ENCODE peak calls at places on chromosomes 2 and 18, in seven cellular contexts. M is iPS DF 19.7; E is thoracic aorta; F is stimulated activated CD4-positive, alpha-beta T cell treated with anti-CD3 and anti-CD28 coated beads, Interleukin-1b, Interleukin-23, amount 100 ng/mL, for 4 hours; Q is HuH-7; P is OCI-LY7; L is endothelial cell. K is an unnamed sample.

GRCh38 chr2:111633643-111634042 is 250.3 kb downstream of the ANAPC1 start:
- DNase-seq in M (no peak), E (no peak), F (no peak), Q (no peak), P (no peak), L (no peak), K (no peak)

GRCh38 chr2:170162261-170162612 is 15.7 kb upstream of the MYO3B start:
- DNase-seq in M (no peak), E (no peak), F (no peak), Q (no peak), P (no peak), L (no peak), K (no peak)

GRCh38 chr2:76998713-76999112 is 523.5 kb downstream of the LRRTM4 start:
- DNase-seq in M (no peak), E (no peak), F (no peak), Q (no peak), P (no peak), L (no peak), K (no peak)

GRCh38 chr2:119433636-119434327 is 2.1 kb downstream of the TMEM37 start:
- DNase-seq in M (no peak), E (no peak), F (no peak), Q (peak), P (no peak), L (no peak), K (no peak)

GRCh38 chr2:64262068-64262467 is 117.8 kb upstream of the PELI1 start:
- DNase-seq in M (no peak), E (no peak), F (no peak), Q (peak), P (no peak), L (no peak), K (peak)

GRCh38 chr2:10414591-10414990 is 33.5 kb downstream of the ODC1 start:
- DNase-seq in M (no peak), E (no peak), F (no peak), Q (no peak), P (no peak), L (no peak), K (no peak)

GRCh38 chr2:203690110-203691047 is 16.1 kb upstream of the CD28 start:
- DNase-seq in M (no peak), E (no peak), F (no peak), Q (no peak), P (peak), L (no peak), K (no peak)

GRCh38 chr18:57447154-57447621 is 12.0 kb downstream of the ONECUT2 start:
- DNase-seq in M (no peak), E (no peak), F (no peak), Q (no peak), P (peak), L (peak), K (peak)

GRCh38 chr2:54407693-54408092 is 48.4 kb upstream of the SPTBN1 start:
- DNase-seq in M (no peak), E (no peak), F (no peak), Q (no peak), P (no peak), L (no peak), K (no peak)

GRCh38 chr18:67766930-67767329 is 250.4 kb upstream of the DSEL start:
- DNase-seq in M (no peak), E (no peak), F (no peak), Q (no peak), P (no peak), L (no peak), K (peak)

GRCh38 chr2:5070257-5070656 is 621.9 kb upstream of the SOX11 start:
- DNase-seq in M (no peak), E (no peak), F (no peak), Q (no peak), P (no peak), L (no peak), K (peak)

GRCh38 chr2:19068206-19068605 is 290.2 kb downstream of the OSR1 start:
- DNase-seq in M (no peak), E (no peak), F (no peak), Q (no peak), P (no peak), L (no peak), K (no peak)